ENCODE peak calls at places on chromosomes 1 and 21, in ten cellular contexts. J is CD8-positive, alpha-beta memory T cell; G is body of pancreas; T is breast epithelium; X is endodermal cell; I is fibroblast of lung; M is RWPE2; L is upper lobe of right lung; U is K562; Y is cardiac muscle cell. B is an unnamed sample.

GRCh38 chr1:39370602-39371001 is 120.8 kb upstream of the BMP8A start:
- DNase-seq in J (no peak), G (no peak), T (no peak), X (no peak), I (no peak), M (no peak), L (no peak), U (no peak), Y (no peak), B (no peak)

GRCh38 chr1:61244114-61244513 is 161.8 kb downstream of the NFIA start:
- DNase-seq in J (no peak), G (no peak), T (no peak), X (no peak), I (peak; percentile 90), M (no peak), L (no peak), U (no peak), Y (no peak), B (no peak)

GRCh38 chr1:115768549-115768948 is at the start of gene CASQ2:
- DNase-seq in J (no peak), G (no peak), T (no peak), X (no peak), I (no peak), M (no peak), L (no peak), U (no peak), Y (no peak), B (no peak)

GRCh38 chr1:31401241-31401640 is 11.8 kb upstream of the SERINC2 start:
- DNase-seq in J (no peak), G (no peak), T (no peak), X (no peak), I (no peak), M (no peak), L (no peak), U (no peak), Y (no peak), B (no peak)

GRCh38 chr1:183281039-183281438 is 95.0 kb downstream of the LAMC2 start:
- DNase-seq in J (no peak), G (no peak), T (no peak), X (no peak), I (peak; percentile 82), M (no peak), L (no peak), U (no peak), Y (no peak), B (peak; percentile 34)

GRCh38 chr1:87805661-87806376 is 477.1 kb downstream of the LMO4 start:
- DNase-seq in J (no peak), G (no peak), T (no peak), X (no peak), I (peak; percentile 69), M (no peak), L (no peak), U (no peak), Y (no peak), B (no peak)

GRCh38 chr1:223244366-223245103 is 101.5 kb upstream of the TLR5 start:
- DNase-seq in J (no peak), G (no peak), T (no peak), X (no peak), I (peak; percentile 8), M (no peak), L (no peak), U (peak; percentile 31), Y (no peak), B (no peak)

GRCh38 chr1:177943999-177944672 is 25.7 kb downstream of the SEC16B start:
- DNase-seq in J (no peak), G (no peak), T (no peak), X (no peak), I (no peak), M (no peak), L (no peak), U (no peak), Y (no peak), B (no peak)

GRCh38 chr1:169064103-169064502 is 42.4 kb upstream of the ATP1B1 start:
- DNase-seq in J (no peak), G (no peak), T (no peak), X (no peak), I (no peak), M (no peak), L (no peak), U (no peak), Y (no peak), B (no peak)

GRCh38 chr1:169060906-169061683 is 45.4 kb upstream of the ATP1B1 start:
- DNase-seq in J (no peak), G (no peak), T (no peak), X (no peak), I (no peak), M (no peak), L (no peak), U (no peak), Y (peak; percentile 39), B (no peak)

GRCh38 chr1:169062152-169062551 is 44.3 kb upstream of the ATP1B1 start:
- DNase-seq in J (no peak), G (no peak), T (no peak), X (no peak), I (no peak), M (no peak), L (no peak), U (no peak), Y (no peak), B (no peak)

GRCh38 chr1:169059391-169059790 is 47.1 kb upstream of the ATP1B1 start:
- DNase-seq in J (no peak), G (no peak), T (no peak), X (no peak), I (no peak), M (no peak), L (no peak), U (no peak), Y (no peak), B (no peak)

GRCh38 chr1:169060010-169060722 is 46.3 kb upstream of the ATP1B1 start:
- DNase-seq in J (no peak), G (no peak), T (no peak), X (no peak), I (no peak), M (peak; percentile 75), L (no peak), U (no peak), Y (no peak), B (peak; percentile 77)
- H3K4me3 ChIP-seq in J (no peak overlapping the region), G (no peak overlapping the region), T (no peak overlapping the region), X (no peak overlapping the region), I (no peak overlapping the region), M (no peak overlapping the region), L (no peak overlapping the region), U (no peak overlapping the region), Y (no peak overlapping the region), B (no peak overlapping the region)

DNA sequence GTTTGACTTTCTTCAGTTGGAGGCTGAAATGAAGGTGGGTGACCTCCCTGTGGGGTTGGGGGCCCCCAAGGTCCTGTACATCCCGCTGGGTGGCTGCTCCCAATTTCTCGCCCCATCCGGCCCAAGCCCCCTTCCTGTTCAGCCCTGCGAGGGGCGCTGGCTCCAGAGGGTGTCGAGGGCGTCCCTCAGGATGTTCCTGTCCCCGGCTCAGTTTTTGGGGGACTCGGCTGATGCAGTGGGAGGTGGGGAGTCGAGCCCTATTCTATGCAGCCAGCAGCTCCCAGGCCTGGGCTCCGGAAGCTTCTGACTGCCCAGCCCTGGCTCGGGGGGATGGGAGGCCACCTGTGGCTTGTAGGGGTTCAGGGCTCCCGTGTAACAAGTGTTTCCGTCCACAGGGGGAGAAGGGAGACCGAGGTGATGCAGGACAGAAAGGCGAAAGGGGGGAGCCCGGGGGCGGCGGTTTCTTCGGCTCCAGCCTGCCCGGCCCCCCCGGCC is 38.2 kb downstream of the SLC19A1 start:
- DNase-seq in J (no peak), G (no peak), T (no peak), X (peak; percentile 49), I (no peak), M (peak; percentile 54), L (no peak), U (peak; percentile 36), Y (no peak), B (no peak)
- H3K4me1 ChIP-seq in J (no peaks in the 10 kb centered on the region), G (no peaks in the 10 kb centered on the region), T (no peaks in the 10 kb centered on the region), X (no peaks in the 10 kb centered on the region), I (no peaks in the 10 kb centered on the region), M (no peaks in the 10 kb centered on the region), L (no peaks in the 10 kb centered on the region), U (peaks cover 6% of the 10 kb centered on the region), Y (no peaks in the 10 kb centered on the region), B (no peaks in the 10 kb centered on the region)

GRCh38 chr1:239389703-239390102 is 3.3 kb downstream of the CHRM3 start:
- DNase-seq in J (no peak), G (peak; percentile 58), T (no peak), X (no peak), I (peak; percentile 6), M (no peak), L (no peak), U (no peak), Y (no peak), B (no peak)

GRCh38 chr1:239383714-239384113 is 2.7 kb upstream of the CHRM3 start:
- DNase-seq in J (no peak), G (no peak), T (no peak), X (no peak), I (no peak), M (no peak), L (no peak), U (no peak), Y (no peak), B (no peak)

GRCh38 chr1:239388578-239388977 is 2.2 kb downstream of the CHRM3 start:
- DNase-seq in J (no peak), G (peak; percentile 23), T (no peak), X (no peak), I (no peak), M (no peak), L (no peak), U (no peak), Y (no peak), B (no peak)

GRCh38 chr1:239387304-239388231 is 1.2 kb downstream of the CHRM3 start:
- DNase-seq in J (no peak), G (peak; percentile 57), T (no peak), X (peak; percentile 78), I (no peak), M (no peak), L (no peak), U (no peak), Y (peak; percentile 43), B (peak; percentile 18)

DNA sequence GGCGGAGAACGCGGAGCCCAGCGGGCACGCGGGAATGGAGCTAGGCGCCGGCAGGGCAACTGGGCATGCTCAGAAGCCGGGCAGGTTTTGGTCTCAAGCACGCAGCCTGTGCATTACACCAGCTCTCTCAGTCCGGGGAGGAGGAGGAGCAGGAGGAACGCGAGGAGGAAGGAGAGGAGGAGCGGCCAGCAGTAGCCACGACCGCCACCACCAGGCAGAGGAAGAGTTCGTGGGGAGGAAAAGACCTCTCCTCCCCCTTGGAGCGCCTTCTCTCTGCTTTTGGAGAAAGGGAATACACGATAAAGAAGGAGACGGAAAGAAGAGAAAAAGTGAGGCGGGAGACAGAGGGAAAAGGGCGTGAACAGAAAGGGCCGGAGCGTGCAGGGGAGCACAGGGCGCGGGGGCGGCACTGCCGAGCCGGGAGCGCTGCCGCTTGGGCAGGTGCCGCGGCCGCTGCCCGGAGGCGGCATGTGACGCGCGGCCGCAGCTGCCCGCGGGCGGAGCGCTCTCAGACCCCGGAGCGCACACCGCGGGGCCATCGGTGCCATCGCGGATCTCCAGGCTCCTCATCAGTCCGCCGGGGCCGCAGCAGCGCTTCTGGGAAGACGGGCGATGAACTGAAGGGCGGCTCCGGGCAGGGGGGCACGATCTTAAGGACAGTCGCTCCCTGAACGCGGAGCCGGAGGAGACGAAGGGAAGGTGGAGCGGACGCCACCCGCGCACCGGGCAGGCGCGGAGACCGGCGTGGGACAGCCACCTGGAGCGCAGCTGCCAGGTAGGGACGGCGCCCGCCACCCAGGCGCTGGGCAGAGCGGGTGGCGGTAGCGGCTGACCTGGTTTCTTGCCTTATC is at the start of gene CHRM3:
- DNase-seq in J (no peak), G (peak; percentile 95), T (no peak), X (peak; percentile 92), I (no peak), M (no peak), L (peak; percentile 89), U (no peak), Y (peak; percentile 67), B (peak; percentile 87)
- H3K4me3 ChIP-seq in J (no peak within 1 kb of the TSS), G (peak within 1 kb of the TSS; percentile 29), T (peak within 1 kb of the TSS; percentile 59), X (peak within 1 kb of the TSS; percentile 83), I (no peak within 1 kb of the TSS), M (peak within 1 kb of the TSS; percentile 17), L (peak within 1 kb of the TSS; percentile 52), U (no peak within 1 kb of the TSS), Y (peak within 1 kb of the TSS; percentile 27), B (peak within 1 kb of the TSS; percentile 69)

GRCh38 chr1:234518876-234519275 is 39.9 kb upstream of the TARBP1 start:
- DNase-seq in J (no peak), G (no peak), T (no peak), X (no peak), I (no peak), M (no peak), L (no peak), U (no peak), Y (no peak), B (no peak)

GRCh38 chr1:234517087-234517802 is 38.3 kb upstream of the TARBP1 start:
- DNase-seq in J (no peak), G (no peak), T (no peak), X (no peak), I (no peak), M (no peak), L (no peak), U (no peak), Y (no peak), B (no peak)

GRCh38 chr1:234520908-234521801 is 42.2 kb upstream of the TARBP1 start:
- DNase-seq in J (no peak), G (peak; percentile 48), T (no peak), X (no peak), I (no peak), M (no peak), L (no peak), U (peak; percentile 29), Y (no peak), B (no peak)

GRCh38 chr1:234521802-234522185 is 42.8 kb upstream of the TARBP1 start:
- DNase-seq in J (no peak), G (no peak), T (no peak), X (no peak), I (no peak), M (no peak), L (no peak), U (no peak), Y (no peak), B (no peak)

DNA sequence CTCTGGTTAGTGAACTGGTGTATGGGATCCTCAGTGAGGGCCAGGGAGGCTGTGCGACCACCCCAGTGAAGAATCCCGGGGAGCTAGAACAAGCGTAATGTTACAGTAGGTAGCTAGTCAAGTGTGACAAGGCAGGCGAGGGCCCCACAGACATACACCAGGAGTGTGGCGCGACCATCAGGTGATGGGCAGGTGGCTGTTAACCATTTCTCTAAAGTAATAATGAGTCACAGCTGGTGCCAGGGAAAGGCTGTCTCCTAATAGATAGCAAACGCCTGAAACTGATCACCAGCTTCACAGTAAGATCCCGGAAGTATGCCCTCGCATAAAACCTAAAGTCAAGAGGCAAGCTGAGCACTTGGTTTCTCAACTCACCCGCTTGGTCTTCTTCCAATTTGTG is 40.5 kb upstream of the TARBP1 start:
- DNase-seq in J (no peak), G (no peak), T (no peak), X (no peak), I (no peak), M (no peak), L (no peak), U (no peak), Y (no peak), B (no peak)
- H3K4me1 ChIP-seq in J (peaks cover 15% of the 10 kb centered on the region), G (peaks cover 37% of the 10 kb centered on the region), T (no peaks in the 10 kb centered on the region), X (peaks cover 13% of the 10 kb centered on the region), I (peaks cover 16% of the 10 kb centered on the region), M (peaks cover 28% of the 10 kb centered on the region), L (peaks cover 34% of the 10 kb centered on the region), U (peaks cover 34% of the 10 kb centered on the region), Y (peaks cover 26% of the 10 kb centered on the region), B (peaks cover 18% of the 10 kb centered on the region)

B was measured in transverse colon.